ENCODE peak calls at places on chromosomes 5 and 9, in nine cellular contexts. L is GM12865; V is activated CD4-positive, alpha-beta T cell treated with anti-CD3 and anti-CD28 coated beads, Interleukin-2, amount 50 U/mL, for 24 hours; K is NCI-H1105; J is AG08396; T is SW480; P is ACHN; M is NCI-H748 treated with DMSO at 0.1 percent for 48 hours; R is Right ventricle myocardium superior. B is an unnamed sample.

GRCh38 chr5:163938595-163938994 is 433.2 kb downstream of the MAT2B start:
- DNase-seq in L (no peak), V (no peak), K (no peak), J (no peak), T (no peak), P (no peak), M (no peak), R (no peak), B (no peak)

GRCh38 chr9:127209220-127209619 is 55.4 kb upstream of the GARNL3 start:
- DNase-seq in L (no peak), V (no peak), K (no peak), J (peak), T (no peak), P (no peak), M (no peak), R (no peak), B (no peak)

GRCh38 chr5:23071682-23072081 is 218.5 kb upstream of the CDH12 start:
- DNase-seq in L (no peak), V (no peak), K (no peak), J (no peak), T (no peak), P (no peak), M (no peak), R (no peak), B (no peak)

GRCh38 chr5:60842859-60843692 is 993 bp downstream of the ELOVL7 start:
- DNase-seq in L (peak), V (no peak), K (peak), J (peak), T (peak), P (peak), M (no peak), R (no peak), B (no peak)

GRCh38 chr5:120567066-120567465 is 103.0 kb downstream of the PRR16 start:
- DNase-seq in L (no peak), V (no peak), K (no peak), J (no peak), T (no peak), P (no peak), M (no peak), R (no peak), B (no peak)

GRCh38 chr5:59146729-59147128 is 563.9 kb downstream of the RAB3C start:
- DNase-seq in L (peak), V (no peak), K (no peak), J (no peak), T (no peak), P (no peak), M (no peak), R (no peak), B (no peak)

GRCh38 chr5:100600289-100600994 is 65.3 kb downstream of the FAM174A start:
- DNase-seq in L (no peak), V (no peak), K (no peak), J (no peak), T (no peak), P (no peak), M (no peak), R (no peak), B (no peak)

GRCh38 chr5:157576678-157577077 is 1.1 kb upstream of the ADAM19 start:
- DNase-seq in L (no peak), V (no peak), K (no peak), J (no peak), T (no peak), P (no peak), M (no peak), R (no peak), B (no peak)

GRCh38 chr9:88852794-88853193 is 138.5 kb upstream of the S1PR3 start:
- DNase-seq in L (peak), V (no peak), K (no peak), J (peak), T (no peak), P (no peak), M (no peak), R (no peak), B (no peak)

GRCh38 chr5:139975942-139976341 is 67.2 kb downstream of the NRG2 start:
- DNase-seq in L (no peak), V (no peak), K (no peak), J (no peak), T (no peak), P (no peak), M (no peak), R (no peak), B (no peak)

GRCh38 chr5:72439192-72439591 is 68.0 kb downstream of the ZNF366 start:
- DNase-seq in L (no peak), V (no peak), K (no peak), J (no peak), T (no peak), P (no peak), M (no peak), R (no peak), B (no peak)

GRCh38 chr5:137609122-137609521 is 110.0 kb upstream of the SPOCK1 start:
- DNase-seq in L (no peak), V (no peak), K (no peak), J (no peak), T (no peak), P (no peak), M (no peak), R (no peak), B (peak)

B was measured in vagina.